ENCODE peak calls at places on chromosomes 12 and 14, in eight cellular contexts. E is posterior vena cava, Q is NCI-H1105 treated with DMSO at 0.1 percent for 48 hours, A is uterus, B is right cardiac atrium, O is AML-193, P is MM.1S, R is NCI-H146. U is an unnamed sample.
A peak's percentile ranks its signal among the peaks of the same experiment; 100 is the strongest.

GRCh38 chr14:87430810-87431209 is 562.2 kb downstream of the GALC start:
- DNase-seq in O (no peak), P (no peak), R (peak; percentile 0), E (no peak), Q (no peak), A (no peak), B (no peak), U (no peak)

GRCh38 chr12:13499008-13499407 is 302.5 kb downstream of the EMP1 start:
- DNase-seq in P (no peak), B (no peak), R (no peak), A (no peak), E (no peak), Q (no peak), O (no peak), U (no peak)

GRCh38 chr12:47988073-47989022 is 15.9 kb downstream of the COL2A1 start:
- DNase-seq in O (no peak), P (no peak), E (peak; percentile 34), B (peak; percentile 79), R (peak; percentile 33), Q (peak; percentile 47), A (no peak), U (no peak)

GRCh38 chr14:94322648-94323570 is at the start of gene SERPINA6:
- DNase-seq in E (no peak), P (no peak), O (no peak), A (no peak), B (peak; percentile 55), R (no peak), Q (no peak), U (peak; percentile 54)

GRCh38 chr12:90250766-90251165 is 542.1 kb upstream of the ATP2B1 start:
- DNase-seq in B (peak; percentile 45), R (no peak), O (peak; percentile 25), P (peak; percentile 63), A (peak; percentile 13), Q (no peak), E (no peak), U (peak; percentile 61)

GRCh38 chr12:71746983-71747611 is 7.6 kb upstream of the RAB21 start:
- DNase-seq in P (peak; percentile 74), B (no peak), R (peak; percentile 69), E (no peak), O (peak; percentile 75), Q (peak; percentile 75), A (peak; percentile 23), U (no peak)

GRCh38 chr14:38721822-38722431 is 381.1 kb downstream of the SEC23A start:
- DNase-seq in E (no peak), Q (peak; percentile 46), A (peak; percentile 21), R (peak; percentile 43), B (peak; percentile 79), P (peak; percentile 27), O (peak; percentile 51), U (no peak)

GRCh38 chr12:26768611-26769603 is 64.1 kb downstream of the ITPR2 start:
- DNase-seq in P (peak; percentile 64), Q (peak; percentile 90), R (peak; percentile 88), A (no peak), B (no peak), O (no peak), E (no peak), U (no peak)

GRCh38 chr14:50954811-50955372 is 10.6 kb upstream of the PYGL start:
- DNase-seq in B (no peak), P (no peak), A (no peak), Q (peak; percentile 47), E (no peak), O (peak; percentile 56), R (peak; percentile 37), U (no peak)

GRCh38 chr12:18400186-18400585 is 138.9 kb downstream of the PIK3C2G start:
- DNase-seq in P (no peak), B (no peak), O (no peak), Q (no peak), A (peak; percentile 28), R (no peak), E (no peak), U (no peak)

GRCh38 chr12:64733857-64734256 is 25.3 kb downstream of the GNS start:
- DNase-seq in P (no peak), E (no peak), O (no peak), B (peak; percentile 76), R (no peak), A (no peak), Q (peak; percentile 90), U (peak; percentile 64)

GRCh38 chr14:95515080-95515489 is 1.4 kb downstream of the SYNE3 start:
- DNase-seq in P (peak; percentile 52), O (peak; percentile 61), R (peak; percentile 61), E (peak; percentile 81), B (peak; percentile 91), Q (peak; percentile 41), A (no peak), U (no peak)

GRCh38 chr12:124684971-124685688 is 117.7 kb upstream of the NCOR2 start:
- DNase-seq in R (no peak), P (no peak), A (peak; percentile 78), O (no peak), Q (no peak), E (no peak), B (peak; percentile 69), U (peak; percentile 78)

GRCh38 chr12:97322388-97322787 is 140.2 kb upstream of the RMST start:
- DNase-seq in R (no peak), A (no peak), E (no peak), P (no peak), B (no peak), O (no peak), Q (no peak), U (no peak)

GRCh38 chr12:14256139-14256538 is 109.3 kb upstream of the ATF7IP start:
- DNase-seq in Q (no peak), O (no peak), E (no peak), A (no peak), P (no peak), R (no peak), B (no peak), U (no peak)

GRCh38 chr14:64649383-64649998 is 54.7 kb upstream of the PLEKHG3 start:
- DNase-seq in Q (no peak), A (peak; percentile 81), E (no peak), R (peak; percentile 72), P (no peak), O (no peak), B (no peak), U (no peak)

GRCh38 chr14:32507029-32507984 is 178.2 kb downstream of the AKAP6 start:
- DNase-seq in R (no peak), E (no peak), P (no peak), B (no peak), A (no peak), Q (no peak), O (no peak), U (no peak)

GRCh38 chr14:36661506-36662257 is at the start of gene PAX9:
- DNase-seq in R (peak; percentile 91), A (no peak), E (peak; percentile 86), B (peak; percentile 82), O (no peak), Q (peak; percentile 93), P (peak; percentile 82), U (no peak)

GRCh38 chr12:131784909-131785762 is 43.1 kb upstream of the MMP17 start:
- DNase-seq in A (no peak), O (no peak), R (no peak), P (no peak), B (no peak), E (no peak), Q (no peak), U (no peak)

GRCh38 chr14:53882684-53883083 is 73.9 kb downstream of the BMP4 start:
- DNase-seq in Q (no peak), E (no peak), P (no peak), B (no peak), O (no peak), R (no peak), A (no peak), U (no peak)

GRCh38 chr14:56172074-56172473 is 53.9 kb downstream of the PELI2 start:
- DNase-seq in B (no peak), Q (no peak), E (no peak), P (no peak), A (no peak), O (no peak), R (no peak), U (no peak)

GRCh38 chr14:66099931-66100330 is 386.2 kb upstream of the CCDC196 start:
- DNase-seq in E (no peak), Q (no peak), O (no peak), B (no peak), P (no peak), A (no peak), R (no peak), U (no peak)

GRCh38 chr14:28896337-28896736 is 129.8 kb downstream of the FOXG1 start:
- DNase-seq in R (no peak), Q (no peak), B (no peak), A (no peak), E (no peak), O (no peak), P (no peak), U (no peak)

GRCh38 chr12:110548678-110549077 is 34.4 kb downstream of the PPTC7 start:
- DNase-seq in B (no peak), Q (no peak), E (no peak), O (no peak), P (no peak), A (no peak), R (no peak), U (no peak)

GRCh38 chr14:104213301-104214034 is 75.1 kb downstream of the KIF26A start:
- DNase-seq in R (no peak), E (no peak), Q (no peak), O (no peak), B (peak; percentile 34), P (no peak), A (no peak), U (no peak)

GRCh38 chr14:54771411-54772027 is 131.1 kb downstream of the GCH1 start:
- DNase-seq in Q (no peak), O (no peak), E (peak; percentile 42), A (no peak), B (peak; percentile 49), P (no peak), R (no peak), U (no peak)

GRCh38 chr12:57240069-57240921 is 10.7 kb downstream of the STAC3 start:
- DNase-seq in B (peak; percentile 78), A (no peak), R (peak; percentile 82), Q (peak; percentile 46), P (peak; percentile 38), E (peak; percentile 84), O (peak; percentile 12), U (no peak)

GRCh38 chr12:116247377-116247776 is 30.1 kb downstream of the MED13L start:
- DNase-seq in E (no peak), Q (no peak), R (no peak), B (no peak), P (no peak), O (no peak), A (no peak), U (no peak)

GRCh38 chr14:62674833-62675232 is 370.4 kb downstream of the KCNH5 start:
- DNase-seq in P (no peak), A (no peak), B (no peak), O (peak; percentile 12), E (no peak), R (no peak), Q (peak; percentile 2), U (no peak)

U was measured in right atrium auricular region.